ENCODE peak calls at places on chromosomes 3 and 15, in nine cellular contexts. One of them, this sample, is unnamed.

GRCh38 chr3:126081618-126082333 is 2.1 kb downstream of the SLC41A3 start:
- DNase-seq in cardiac fibroblast: peak
- DNase-seq in stimulated activated CD8-positive, alpha-beta memory T cell treated with anti-CD3 and anti-CD28 coated beads, Interleukin-12 subunit alpha, Interleukin-12 subunit beta, amount 100 ng/mL, for 1 hour: no peak
- DNase-seq in neuronal stem cell: no peak
- DNase-seq in T-helper 9 cell: no peak
- DNase-seq in pancreas: peak
- DNase-seq in activated T-helper 1 cell treated with Interleukin-2 at 50 U/mL for 16 hours: no peak
- DNase-seq in EL: peak
- DNase-seq in HFFc6: peak
- DNase-seq in this sample: no peak

GRCh38 chr15:26713498-26713897 is 59.4 kb downstream of the GABRB3 start:
- DNase-seq in EL: no peak
- DNase-seq in activated T-helper 1 cell treated with Interleukin-2 at 50 U/mL for 16 hours: no peak
- DNase-seq in cardiac fibroblast: no peak
- DNase-seq in stimulated activated CD8-positive, alpha-beta memory T cell treated with anti-CD3 and anti-CD28 coated beads, Interleukin-12 subunit alpha, Interleukin-12 subunit beta, amount 100 ng/mL, for 1 hour: no peak
- DNase-seq in pancreas: no peak
- DNase-seq in T-helper 9 cell: no peak
- DNase-seq in HFFc6: no peak
- DNase-seq in neuronal stem cell: no peak
- DNase-seq in this sample: no peak

GRCh38 chr3:158794936-158795518 is 6.8 kb upstream of the MFSD1 start:
- DNase-seq in EL: peak
- DNase-seq in activated T-helper 1 cell treated with Interleukin-2 at 50 U/mL for 16 hours: no peak
- DNase-seq in cardiac fibroblast: peak
- DNase-seq in neuronal stem cell: no peak
- DNase-seq in T-helper 9 cell: no peak
- DNase-seq in HFFc6: peak
- DNase-seq in pancreas: no peak
- DNase-seq in stimulated activated CD8-positive, alpha-beta memory T cell treated with anti-CD3 and anti-CD28 coated beads, Interleukin-12 subunit alpha, Interleukin-12 subunit beta, amount 100 ng/mL, for 1 hour: no peak
- DNase-seq in this sample: no peak

GRCh38 chr15:89898628-89899302 is 5.0 kb upstream of the AP3S2 start:
- DNase-seq in stimulated activated CD8-positive, alpha-beta memory T cell treated with anti-CD3 and anti-CD28 coated beads, Interleukin-12 subunit alpha, Interleukin-12 subunit beta, amount 100 ng/mL, for 1 hour: peak
- DNase-seq in T-helper 9 cell: peak
- DNase-seq in cardiac fibroblast: peak
- DNase-seq in activated T-helper 1 cell treated with Interleukin-2 at 50 U/mL for 16 hours: peak
- DNase-seq in neuronal stem cell: no peak
- DNase-seq in EL: peak
- DNase-seq in HFFc6: peak
- DNase-seq in pancreas: no peak
- DNase-seq in this sample: no peak

GRCh38 chr3:151558621-151559020 is 97.8 kb upstream of the IGSF10 start:
- DNase-seq in cardiac fibroblast: peak
- DNase-seq in pancreas: no peak
- DNase-seq in HFFc6: no peak
- DNase-seq in stimulated activated CD8-positive, alpha-beta memory T cell treated with anti-CD3 and anti-CD28 coated beads, Interleukin-12 subunit alpha, Interleukin-12 subunit beta, amount 100 ng/mL, for 1 hour: no peak
- DNase-seq in activated T-helper 1 cell treated with Interleukin-2 at 50 U/mL for 16 hours: no peak
- DNase-seq in EL: no peak
- DNase-seq in neuronal stem cell: no peak
- DNase-seq in T-helper 9 cell: no peak
- DNase-seq in this sample: no peak

GRCh38 chr3:139123377-139124095 is 78.8 kb upstream of the PRR23C start:
- DNase-seq in T-helper 9 cell: no peak
- DNase-seq in neuronal stem cell: no peak
- DNase-seq in EL: no peak
- DNase-seq in cardiac fibroblast: no peak
- DNase-seq in HFFc6: no peak
- DNase-seq in activated T-helper 1 cell treated with Interleukin-2 at 50 U/mL for 16 hours: no peak
- DNase-seq in pancreas: no peak
- DNase-seq in stimulated activated CD8-positive, alpha-beta memory T cell treated with anti-CD3 and anti-CD28 coated beads, Interleukin-12 subunit alpha, Interleukin-12 subunit beta, amount 100 ng/mL, for 1 hour: no peak
- DNase-seq in this sample: no peak

GRCh38 chr3:197501879-197502620 is 53.7 kb downstream of the BDH1 start:
- DNase-seq in activated T-helper 1 cell treated with Interleukin-2 at 50 U/mL for 16 hours: no peak
- DNase-seq in T-helper 9 cell: no peak
- DNase-seq in EL: peak
- DNase-seq in HFFc6: peak
- DNase-seq in stimulated activated CD8-positive, alpha-beta memory T cell treated with anti-CD3 and anti-CD28 coated beads, Interleukin-12 subunit alpha, Interleukin-12 subunit beta, amount 100 ng/mL, for 1 hour: no peak
- DNase-seq in cardiac fibroblast: peak
- DNase-seq in neuronal stem cell: peak
- DNase-seq in pancreas: no peak
- DNase-seq in this sample: no peak

GRCh38 chr3:112013058-112013783 is 14.5 kb downstream of the TAGLN3 start:
- DNase-seq in neuronal stem cell: peak
- DNase-seq in T-helper 9 cell: peak
- DNase-seq in stimulated activated CD8-positive, alpha-beta memory T cell treated with anti-CD3 and anti-CD28 coated beads, Interleukin-12 subunit alpha, Interleukin-12 subunit beta, amount 100 ng/mL, for 1 hour: peak
- DNase-seq in EL: peak
- DNase-seq in activated T-helper 1 cell treated with Interleukin-2 at 50 U/mL for 16 hours: peak
- DNase-seq in pancreas: peak
- DNase-seq in cardiac fibroblast: peak
- DNase-seq in HFFc6: peak
- DNase-seq in this sample: no peak